ENCODE peak calls at places on chromosome 19, in five cellular contexts. D is CD4-positive, alpha-beta memory T cell; F is frontal cortex; Z is progenitor cell of endocrine pancreas; K is HS-27A. Y is an unnamed sample.

GRCh38 chr19:12676384-12676792 is 5.3 kb downstream of the DHPS start:
- DNase-seq in D (peak), F (no peak), Z (peak), K (peak), Y (peak)

GRCh38 chr19:37980419-37980975 is 73.5 kb downstream of the SIPA1L3 start:
- DNase-seq in D (no peak), F (no peak), Z (no peak), K (no peak), Y (no peak)

GRCh38 chr19:35773020-35773809 is 2.1 kb upstream of the ARHGAP33 start:
- DNase-seq in D (no peak), F (no peak), Z (no peak), K (no peak), Y (no peak)

GRCh38 chr19:14116918-14117578 is 514 bp downstream of the PRKACA start:
- DNase-seq in D (no peak), F (no peak), Z (peak), K (no peak), Y (no peak)

GRCh38 chr19:35641515-35642151 is at the start of gene ETV2:
- DNase-seq in D (no peak), F (no peak), Z (no peak), K (no peak), Y (no peak)

GRCh38 chr19:38224014-38224862 is at the start of gene DPF1:
- DNase-seq in D (peak), F (peak), Z (peak), K (peak), Y (no peak)

GRCh38 chr19:44575116-44575700 is 38.2 kb upstream of the IGSF23 start:
- DNase-seq in D (no peak), F (no peak), Z (no peak), K (no peak), Y (no peak)

GRCh38 chr19:2528543-2529173 is 52.7 kb downstream of the GADD45B start:
- DNase-seq in D (no peak), F (no peak), Z (no peak), K (no peak), Y (no peak)

GRCh38 chr19:4229179-4229931 is at the start of gene EBI3:
- DNase-seq in D (no peak), F (no peak), Z (peak), K (no peak), Y (no peak)

GRCh38 chr19:976476-976875 is 7.7 kb upstream of the WDR18 start:
- DNase-seq in D (no peak), F (no peak), Z (no peak), K (no peak), Y (no peak)

GRCh38 chr19:1874554-1875185 is 10.6 kb downstream of the ABHD17A start:
- DNase-seq in D (peak), F (no peak), Z (no peak), K (no peak), Y (no peak)

GRCh38 chr19:16232127-16232526 is 34.4 kb downstream of the AP1M1 start:
- DNase-seq in D (no peak), F (no peak), Z (no peak), K (no peak), Y (no peak)

GRCh38 chr19:12984683-12985048 is 10.6 kb upstream of the NFIX start:
- DNase-seq in D (no peak), F (no peak), Z (no peak), K (no peak), Y (no peak)

GRCh38 chr19:4981681-4981958 is 12.7 kb downstream of the KDM4B start:
- DNase-seq in D (no peak), F (no peak), Z (no peak), K (no peak), Y (no peak)

GRCh38 chr19:6286676-6287075 is 6.9 kb upstream of the MLLT1 start:
- DNase-seq in D (no peak), F (no peak), Z (no peak), K (no peak), Y (no peak)

GRCh38 chr19:30305346-30306060 is 66.7 kb upstream of the ZNF536 start:
- DNase-seq in D (no peak), F (no peak), Z (no peak), K (no peak), Y (no peak)

GRCh38 chr19:33175886-33176669 is 18.1 kb upstream of the LRP3 start:
- DNase-seq in D (no peak), F (no peak), Z (peak), K (no peak), Y (no peak)

GRCh38 chr19:10460714-10461046 is 40.3 kb downstream of the PDE4A start:
- DNase-seq in D (no peak), F (no peak), Z (no peak), K (no peak), Y (no peak)

GRCh38 chr19:3272532-3272931 is 48.1 kb downstream of the CELF5 start:
- DNase-seq in D (no peak), F (peak), Z (no peak), K (no peak), Y (no peak)

GRCh38 chr19:30873691-30874090 is 475.5 kb downstream of the TSHZ3 start:
- DNase-seq in D (no peak), F (no peak), Z (no peak), K (no peak), Y (no peak)

GRCh38 chr19:39409886-39410619 is 2.4 kb upstream of the PLEKHG2 start:
- DNase-seq in D (peak), F (no peak), Z (no peak), K (no peak), Y (peak)

GRCh38 chr19:57850553-57851017 is 926 bp downstream of the ZNF587 start:
- DNase-seq in D (no peak), F (no peak), Z (no peak), K (no peak), Y (no peak)

GRCh38 chr19:4390017-4390861 is 10.1 kb downstream of the SH3GL1 start:
- DNase-seq in D (no peak), F (no peak), Z (no peak), K (no peak), Y (peak)

GRCh38 chr19:7489609-7490044 is 792 bp upstream of the PEX11G start:
- DNase-seq in D (no peak), F (no peak), Z (no peak), K (no peak), Y (no peak)

GRCh38 chr19:623175-623916 is 10.0 kb downstream of the POLRMT start:
- DNase-seq in D (no peak), F (no peak), Z (no peak), K (no peak), Y (no peak)

GRCh38 chr19:1567116-1567847 is 843 bp downstream of the MEX3D start:
- DNase-seq in D (peak), F (no peak), Z (no peak), K (no peak), Y (no peak)

GRCh38 chr19:23482829-23483228 is 87.6 kb upstream of the ZNF91 start:
- DNase-seq in D (no peak), F (no peak), Z (no peak), K (no peak), Y (no peak)

GRCh38 chr19:18379803-18380747 is 5.9 kb upstream of the GDF15 start:
- DNase-seq in D (no peak), F (no peak), Z (peak), K (no peak), Y (peak)

Y was measured in gastrocnemius medialis.